ENCODE peak calls at places on chromosomes 3 and 15, in nine cellular contexts. W is choroid plexus epithelial cell; J is HCT116; U is AG10803; S is ecto neural progenitor cell; Q is prostate gland; D is left lobe of liver; B is stimulated activated CD8-positive, alpha-beta memory T cell treated with anti-CD3 and anti-CD28 coated beads, Interleukin-4, amount 100 ng/mL, for 24 hours; X is NCI-H510A treated with DMSO at 0.1 percent for 48 hours. L is an unnamed sample.

GRCh38 chr15:40146037-40146436 is 14.8 kb upstream of the BUB1B start:
- DNase-seq in W (peak), J (peak), U (peak), S (peak), Q (no peak), D (no peak), B (no peak), X (no peak), L (no peak)

GRCh38 chr15:48861813-48862431 is 16.0 kb upstream of the EID1 start:
- DNase-seq in W (peak), J (peak), U (peak), S (no peak), Q (no peak), D (no peak), B (no peak), X (peak), L (no peak)

GRCh38 chr15:56919708-56920637 is 1.5 kb downstream of the TCF12 start:
- DNase-seq in W (peak), J (no peak), U (peak), S (peak), Q (peak), D (peak), B (no peak), X (peak), L (peak)

GRCh38 chr3:177332955-177333354 is 135.7 kb upstream of the TBL1XR1 start:
- DNase-seq in W (no peak), J (no peak), U (no peak), S (no peak), Q (no peak), D (no peak), B (no peak), X (no peak), L (no peak)

GRCh38 chr3:126538966-126539365 is 15.0 kb downstream of the CHST13 start:
- DNase-seq in W (no peak), J (no peak), U (no peak), S (no peak), Q (no peak), D (no peak), B (no peak), X (no peak), L (no peak)

GRCh38 chr3:129654126-129654525 is 47.6 kb upstream of the PLXND1 start:
- DNase-seq in W (peak), J (no peak), U (peak), S (no peak), Q (no peak), D (no peak), B (no peak), X (no peak), L (no peak)

GRCh38 chr3:125403789-125404188 is 28.7 kb upstream of the ZNF148 start:
- DNase-seq in W (peak), J (no peak), U (peak), S (no peak), Q (no peak), D (no peak), B (no peak), X (no peak), L (no peak)

GRCh38 chr3:41205591-41205990 is 6.3 kb downstream of the CTNNB1 start:
- DNase-seq in W (no peak), J (no peak), U (no peak), S (no peak), Q (no peak), D (no peak), B (no peak), X (no peak), L (no peak)

GRCh38 chr3:129687586-129688125 is 81.2 kb upstream of the PLXND1 start:
- DNase-seq in W (peak), J (no peak), U (no peak), S (no peak), Q (no peak), D (no peak), B (no peak), X (peak), L (no peak)

GRCh38 chr3:121529308-121529707 is 16.5 kb downstream of the POLQ start:
- DNase-seq in W (peak), J (no peak), U (peak), S (no peak), Q (no peak), D (no peak), B (no peak), X (no peak), L (no peak)

GRCh38 chr3:143119974-143120715 is 574 bp downstream of the CHST2 start:
- DNase-seq in W (peak), J (no peak), U (peak), S (peak), Q (no peak), D (no peak), B (peak), X (no peak), L (peak)

GRCh38 chr3:111545349-111545748 is 3.4 kb downstream of the CD96 start:
- DNase-seq in W (no peak), J (no peak), U (no peak), S (no peak), Q (no peak), D (no peak), B (no peak), X (no peak), L (no peak)

GRCh38 chr3:147963711-147964110 is 554.5 kb downstream of the ZIC1 start:
- DNase-seq in W (no peak), J (no peak), U (peak), S (no peak), Q (no peak), D (no peak), B (no peak), X (no peak), L (no peak)

GRCh38 chr3:87855626-87856025 is 203.2 kb downstream of the CGGBP1 start:
- DNase-seq in W (peak), J (no peak), U (peak), S (no peak), Q (no peak), D (no peak), B (no peak), X (no peak), L (no peak)

GRCh38 chr15:48020166-48020565 is 100.6 kb upstream of the SLC24A5 start:
- DNase-seq in W (no peak), J (no peak), U (no peak), S (no peak), Q (no peak), D (no peak), B (no peak), X (no peak), L (no peak)

GRCh38 chr15:46280753-46281521 is 646.1 kb downstream of the SQOR start:
- DNase-seq in W (no peak), J (no peak), U (no peak), S (no peak), Q (peak), D (no peak), B (no peak), X (peak), L (no peak)

GRCh38 chr15:72365844-72366243 is 10.0 kb downstream of the HEXA start:
- DNase-seq in W (no peak), J (no peak), U (no peak), S (no peak), Q (no peak), D (no peak), B (no peak), X (no peak), L (no peak)

L was measured in activated naive CD4-positive, alpha-beta T cell.